ENCODE peak calls at places on chromosome 15, in nine cellular contexts. O is ascending aorta, N is AG04450, J is heart left ventricle, I is body of pancreas, T is fibroblast of lung, X is PC-3, Q is H9, A is transverse colon. V is an unnamed sample.

GRCh38 chr15:40105517-40106202 is 3.0 kb downstream of the BMF start:
- DNase-seq in T (no peak), J (no peak), I (no peak), X (no peak), O (no peak), Q (no peak), A (no peak), N (no peak), V (no peak)

GRCh38 chr15:98799461-98799971 is 151.2 kb downstream of the IGF1R start:
- DNase-seq in A (no peak), N (no peak), T (no peak), X (no peak), I (no peak), O (no peak), Q (no peak), J (no peak), V (peak; percentile 59)

GRCh38 chr15:43948691-43949325 is 122.0 kb downstream of the WDR76 start:
- DNase-seq in N (no peak), Q (no peak), X (no peak), I (no peak), A (no peak), O (no peak), T (no peak), J (no peak), V (no peak)

GRCh38 chr15:57003418-57003817 is 85.0 kb downstream of the TCF12 start:
- DNase-seq in J (no peak), T (peak; percentile 81), N (peak; percentile 67), Q (no peak), I (no peak), X (peak; percentile 72), A (no peak), O (no peak), V (no peak)

GRCh38 chr15:66454143-66454542 is 43.4 kb downstream of the SNAPC5 start:
- DNase-seq in X (peak; percentile 4), Q (no peak), A (no peak), J (no peak), O (no peak), N (no peak), I (no peak), T (peak; percentile 16), V (no peak)

GRCh38 chr15:82911458-82911857 is 41.1 kb downstream of the HOMER2 start:
- DNase-seq in T (no peak), N (no peak), A (no peak), I (no peak), X (no peak), Q (no peak), J (no peak), O (no peak), V (no peak)

GRCh38 chr15:98850991-98851776 is 156.4 kb downstream of the PGPEP1L start:
- DNase-seq in N (no peak), X (peak; percentile 76), A (peak; percentile 82), T (peak; percentile 76), I (peak; percentile 71), O (peak; percentile 86), J (peak; percentile 73), Q (peak; percentile 84), V (peak; percentile 82)

GRCh38 chr15:99104788-99105515 is at the start of gene SYNM:
- DNase-seq in T (peak; percentile 78), J (peak; percentile 84), O (peak; percentile 92), A (peak; percentile 72), N (no peak), I (peak; percentile 69), Q (peak; percentile 91), X (peak; percentile 89), V (peak; percentile 87)

GRCh38 chr15:26095710-26096330 is 232.7 kb upstream of the ATP10A start:
- DNase-seq in N (no peak), A (no peak), J (no peak), T (no peak), Q (peak; percentile 74), X (peak; percentile 27), O (no peak), I (no peak), V (no peak)

GRCh38 chr15:39685999-39686613 is 96.5 kb downstream of the FSIP1 start:
- DNase-seq in X (peak; percentile 70), J (peak; percentile 31), I (peak; percentile 25), Q (no peak), T (peak; percentile 76), O (no peak), N (peak; percentile 37), A (peak; percentile 31), V (peak; percentile 17)

GRCh38 chr15:41251411-41251810 is 20.3 kb downstream of the CHP1 start:
- DNase-seq in I (no peak), T (no peak), X (no peak), O (no peak), Q (no peak), A (no peak), J (no peak), N (no peak), V (no peak)

GRCh38 chr15:90957105-90957790 is 2.6 kb downstream of the RCCD1 start:
- DNase-seq in X (peak; percentile 24), O (no peak), A (no peak), Q (peak; percentile 64), J (no peak), I (peak; percentile 38), N (no peak), T (peak; percentile 31), V (no peak)

GRCh38 chr15:34335176-34335575 is 2.4 kb downstream of the SLC12A6 start:
- DNase-seq in A (no peak), O (no peak), Q (no peak), N (no peak), X (peak; percentile 67), T (no peak), J (no peak), I (no peak), V (no peak)

GRCh38 chr15:64282701-64283100 is 73.3 kb downstream of the CSNK1G1 start:
- DNase-seq in N (no peak), X (no peak), I (no peak), T (no peak), A (no peak), J (no peak), O (no peak), Q (no peak), V (no peak)

GRCh38 chr15:49865925-49866757 is 245.3 kb downstream of the DTWD1 start:
- DNase-seq in N (no peak), I (no peak), X (peak; percentile 89), A (no peak), T (no peak), Q (no peak), O (no peak), J (no peak), V (no peak)
- H3K9me3 ChIP-seq in N (no peaks in the 10 kb centered on the region), I (no peaks in the 10 kb centered on the region), X (peaks cover 5% of the 10 kb centered on the region), A (no peaks in the 10 kb centered on the region), T (no peaks in the 10 kb centered on the region), Q (no peaks in the 10 kb centered on the region), O (no peaks in the 10 kb centered on the region), J (peaks cover 11% of the 10 kb centered on the region), V (no peaks in the 10 kb centered on the region)

GRCh38 chr15:60795889-60796288 is 316.9 kb upstream of the ICE2 start:
- DNase-seq in X (no peak), I (no peak), A (no peak), J (no peak), Q (no peak), O (no peak), N (no peak), T (no peak), V (no peak)

GRCh38 chr15:60795471-60795870 is 316.5 kb upstream of the ICE2 start:
- DNase-seq in I (no peak), A (no peak), J (no peak), T (no peak), Q (no peak), N (no peak), X (no peak), O (no peak), V (no peak)

GRCh38 chr15:60799885-60800728 is 321.2 kb upstream of the ICE2 start:
- DNase-seq in A (no peak), T (peak; percentile 9), Q (no peak), N (no peak), O (no peak), X (no peak), J (no peak), I (no peak), V (no peak)

GRCh38 chr15:60798821-60799220 is 319.9 kb upstream of the ICE2 start:
- DNase-seq in T (peak; percentile 59), I (no peak), X (no peak), O (no peak), N (peak; percentile 15), J (no peak), A (no peak), Q (no peak), V (no peak)

GRCh38 chr15:60797444-60798040 is 318.6 kb upstream of the ICE2 start:
- DNase-seq in A (no peak), Q (no peak), T (no peak), O (no peak), N (no peak), J (no peak), I (no peak), X (no peak), V (no peak)
- H3K27ac ChIP-seq in A (no peak overlapping the region), Q (no peak overlapping the region), T (no peak overlapping the region), O (no peak overlapping the region), N (no peak overlapping the region), J (no peak overlapping the region), I (peak overlapping the region; percentile 21), X (no peak overlapping the region), V (no peak overlapping the region)

GRCh38 chr15:48109212-48109611 is 11.6 kb upstream of the SLC24A5 start:
- DNase-seq in O (no peak), X (no peak), A (no peak), J (no peak), Q (no peak), T (no peak), I (no peak), N (no peak), V (no peak)

GRCh38 chr15:48109856-48110531 is 10.8 kb upstream of the SLC24A5 start:
- DNase-seq in Q (peak; percentile 64), A (no peak), T (no peak), I (no peak), O (no peak), N (no peak), J (no peak), X (no peak), V (no peak)

GRCh38 chr15:48112242-48112641 is 8.5 kb upstream of the SLC24A5 start:
- DNase-seq in I (peak; percentile 33), A (no peak), Q (peak; percentile 74), T (peak; percentile 49), J (no peak), N (no peak), X (peak; percentile 51), O (no peak), V (peak; percentile 77)
- TF ChIP-seq CTCF in I (peak; percentile 55), A (peak; percentile 15), Q (peak; percentile 74), T (no peak), J (peak; percentile 52), N (peak; percentile 62), X (peak; percentile 63), O (peak; percentile 12), V (peak; percentile 82)

DNA sequence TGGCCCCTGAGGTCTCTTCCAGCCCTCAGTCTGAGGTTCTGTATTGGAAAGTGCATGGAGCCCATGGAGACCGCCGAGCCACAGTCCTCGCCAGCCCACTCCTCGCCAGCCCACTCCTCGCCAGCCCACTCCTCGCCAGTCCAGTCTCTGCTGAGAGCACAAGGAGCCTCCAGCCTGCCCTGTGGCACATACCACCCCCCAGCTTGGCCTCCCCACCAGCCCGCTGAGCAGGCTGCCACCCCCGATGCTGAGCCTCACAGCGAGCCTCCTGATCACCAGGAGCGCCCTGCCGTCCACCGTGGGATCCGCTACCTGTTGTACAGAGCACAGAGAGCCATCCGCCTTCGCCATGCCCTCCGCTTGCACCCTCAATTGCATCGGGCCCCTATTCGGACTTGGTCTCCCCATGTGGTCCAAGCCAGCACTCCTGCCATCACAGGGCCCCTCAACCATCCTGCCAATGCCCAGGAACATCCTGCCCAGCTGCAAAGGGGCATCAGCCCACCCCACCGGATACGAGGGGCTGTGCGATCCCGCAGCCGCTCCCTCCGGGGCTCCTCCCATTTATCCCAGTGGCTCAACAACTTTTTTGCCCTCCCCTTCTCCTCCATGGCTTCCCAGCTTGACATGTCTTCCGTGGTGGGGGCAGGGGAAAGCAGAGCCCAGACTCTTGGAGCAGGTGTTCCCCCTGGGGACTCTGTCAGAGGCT is 40.8 kb downstream of the PML start:
- DNase-seq in X (no peak), Q (no peak), A (no peak), J (no peak), N (no peak), T (no peak), O (peak; percentile 54), I (no peak), V (no peak)
- H3K9me3 ChIP-seq in X (no peaks in the 10 kb centered on the region), Q (no peaks in the 10 kb centered on the region), A (no peaks in the 10 kb centered on the region), J (no peaks in the 10 kb centered on the region), N (no peaks in the 10 kb centered on the region), T (no peaks in the 10 kb centered on the region), O (no peaks in the 10 kb centered on the region), I (no peaks in the 10 kb centered on the region), V (no peaks in the 10 kb centered on the region)